ENCODE peak calls at places on chromosomes 16 and 17, in nine cellular contexts. One of them, this sample, is unnamed.

GRCh38 chr17:170130-170654 is 11.3 kb downstream of the DOC2B start:
- DNase-seq in IMR-90: no peak
- DNase-seq in neural progenitor cell: no peak
- DNase-seq in hepatocyte: no peak
- DNase-seq in fibroblast of lung: no peak
- DNase-seq in Karpas-422: no peak
- DNase-seq in A549: no peak
- DNase-seq in PC-3: no peak
- DNase-seq in osteoblast: no peak
- DNase-seq in this sample: no peak

GRCh38 chr16:81752225-81752875 is 26.7 kb upstream of the PLCG2 start:
- DNase-seq in IMR-90: no peak
- DNase-seq in neural progenitor cell: no peak
- DNase-seq in hepatocyte: no peak
- DNase-seq in fibroblast of lung: no peak
- DNase-seq in Karpas-422: peak; percentile 93
- DNase-seq in A549: no peak
- DNase-seq in PC-3: no peak
- DNase-seq in osteoblast: no peak
- DNase-seq in this sample: peak; percentile 29

GRCh38 chr17:77616243-77616731 is 342.2 kb upstream of the TNRC6C start:
- DNase-seq in IMR-90: no peak
- DNase-seq in neural progenitor cell: no peak
- DNase-seq in hepatocyte: no peak
- DNase-seq in fibroblast of lung: no peak
- DNase-seq in Karpas-422: no peak
- DNase-seq in A549: peak; percentile 81
- DNase-seq in PC-3: peak; percentile 80
- DNase-seq in osteoblast: no peak
- DNase-seq in this sample: no peak

GRCh38 chr17:77487677-77488530 is 347.1 kb downstream of the SEC14L1 start:
- DNase-seq in IMR-90: no peak
- DNase-seq in neural progenitor cell: no peak
- DNase-seq in hepatocyte: no peak
- DNase-seq in fibroblast of lung: no peak
- DNase-seq in Karpas-422: no peak
- DNase-seq in A549: no peak
- DNase-seq in PC-3: no peak
- DNase-seq in osteoblast: peak; percentile 76
- DNase-seq in this sample: no peak

GRCh38 chr17:81503619-81504018 is 9.0 kb downstream of the ACTG1 start:
- DNase-seq in IMR-90: no peak
- DNase-seq in neural progenitor cell: no peak
- DNase-seq in hepatocyte: no peak
- DNase-seq in fibroblast of lung: no peak
- DNase-seq in Karpas-422: no peak
- DNase-seq in A549: no peak
- DNase-seq in PC-3: no peak
- DNase-seq in osteoblast: no peak
- DNase-seq in this sample: no peak

GRCh38 chr16:72722552-72722951 is 325.4 kb downstream of the ZFHX3 start:
- DNase-seq in IMR-90: no peak
- DNase-seq in neural progenitor cell: peak; percentile 71
- DNase-seq in hepatocyte: peak; percentile 8
- DNase-seq in fibroblast of lung: no peak
- DNase-seq in Karpas-422: no peak
- DNase-seq in A549: no peak
- DNase-seq in PC-3: no peak
- DNase-seq in osteoblast: no peak
- DNase-seq in this sample: no peak

GRCh38 chr17:61486135-61487120 is 34.2 kb downstream of the TBX4 start:
- DNase-seq in IMR-90: no peak
- DNase-seq in neural progenitor cell: peak; percentile 44
- DNase-seq in hepatocyte: no peak
- DNase-seq in fibroblast of lung: peak; percentile 58
- DNase-seq in Karpas-422: no peak
- DNase-seq in A549: no peak
- DNase-seq in PC-3: no peak
- DNase-seq in osteoblast: no peak
- DNase-seq in this sample: no peak

GRCh38 chr17:48960834-48961515 is 7.4 kb downstream of the GIP start:
- DNase-seq in IMR-90: no peak
- DNase-seq in neural progenitor cell: peak; percentile 36
- DNase-seq in hepatocyte: peak; percentile 49
- DNase-seq in fibroblast of lung: no peak
- DNase-seq in Karpas-422: no peak
- DNase-seq in A549: peak; percentile 69
- DNase-seq in PC-3: no peak
- DNase-seq in osteoblast: no peak
- DNase-seq in this sample: no peak

GRCh38 chr17:44038604-44039007 is 23.8 kb upstream of the TMEM101 start:
- DNase-seq in IMR-90: no peak
- DNase-seq in neural progenitor cell: no peak
- DNase-seq in hepatocyte: peak; percentile 44
- DNase-seq in fibroblast of lung: no peak
- DNase-seq in Karpas-422: no peak
- DNase-seq in A549: no peak
- DNase-seq in PC-3: no peak
- DNase-seq in osteoblast: peak; percentile 19
- DNase-seq in this sample: no peak

GRCh38 chr16:66750279-66751134 is 902 bp downstream of the DYNC1LI2 start:
- DNase-seq in IMR-90: no peak
- DNase-seq in neural progenitor cell: no peak
- DNase-seq in hepatocyte: peak; percentile 11
- DNase-seq in fibroblast of lung: no peak
- DNase-seq in Karpas-422: peak; percentile 49
- DNase-seq in A549: no peak
- DNase-seq in PC-3: no peak
- DNase-seq in osteoblast: peak; percentile 48
- DNase-seq in this sample: no peak

GRCh38 chr17:72334205-72334604 is 213.4 kb downstream of the SOX9 start:
- DNase-seq in IMR-90: peak; percentile 89
- DNase-seq in neural progenitor cell: no peak
- DNase-seq in hepatocyte: no peak
- DNase-seq in fibroblast of lung: peak; percentile 46
- DNase-seq in Karpas-422: no peak
- DNase-seq in A549: peak; percentile 22
- DNase-seq in PC-3: no peak
- DNase-seq in osteoblast: peak; percentile 91
- DNase-seq in this sample: no peak

GRCh38 chr17:58783380-58783779 is 27.7 kb downstream of the PPM1E start:
- DNase-seq in IMR-90: no peak
- DNase-seq in neural progenitor cell: no peak
- DNase-seq in hepatocyte: peak; percentile 7
- DNase-seq in fibroblast of lung: peak; percentile 3
- DNase-seq in Karpas-422: no peak
- DNase-seq in A549: no peak
- DNase-seq in PC-3: peak; percentile 12
- DNase-seq in osteoblast: no peak
- DNase-seq in this sample: no peak

GRCh38 chr17:1762233-1762905 is 509 bp downstream of the SERPINF1 start:
- DNase-seq in IMR-90: peak; percentile 39
- DNase-seq in neural progenitor cell: peak; percentile 52
- DNase-seq in hepatocyte: no peak
- DNase-seq in fibroblast of lung: peak; percentile 79
- DNase-seq in Karpas-422: no peak
- DNase-seq in A549: no peak
- DNase-seq in PC-3: no peak
- DNase-seq in osteoblast: peak; percentile 86
- DNase-seq in this sample: no peak

GRCh38 chr16:13168091-13168572 is 266.7 kb downstream of the SHISA9 start:
- DNase-seq in IMR-90: no peak
- DNase-seq in neural progenitor cell: peak; percentile 55
- DNase-seq in hepatocyte: peak; percentile 15
- DNase-seq in fibroblast of lung: no peak
- DNase-seq in Karpas-422: peak; percentile 41
- DNase-seq in A549: peak; percentile 7
- DNase-seq in PC-3: no peak
- DNase-seq in osteoblast: no peak
- DNase-seq in this sample: no peak

DNA sequence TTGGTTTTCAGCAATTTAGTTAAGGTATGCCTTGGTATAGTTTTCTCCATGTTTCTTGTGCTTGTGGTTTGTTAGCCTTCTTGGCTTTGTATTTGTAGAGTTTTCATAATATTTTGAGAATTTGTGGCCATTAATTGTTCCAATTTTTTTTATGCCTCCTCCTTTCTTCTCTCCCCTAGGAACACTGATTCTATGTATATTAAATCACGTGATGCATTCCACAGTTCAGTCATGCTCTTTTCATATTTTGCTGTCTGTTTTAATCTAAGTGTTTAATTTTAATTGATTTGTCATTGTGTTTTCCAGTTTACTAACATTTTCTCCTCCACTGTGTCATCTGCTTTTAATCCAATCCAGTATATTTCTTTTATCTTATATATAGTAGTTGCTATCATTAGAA is 263.6 kb downstream of the SHISA9 start:
- DNase-seq in IMR-90: no peak
- DNase-seq in neural progenitor cell: no peak
- DNase-seq in hepatocyte: no peak
- DNase-seq in fibroblast of lung: no peak
- DNase-seq in Karpas-422: no peak
- DNase-seq in A549: no peak
- DNase-seq in PC-3: no peak
- DNase-seq in osteoblast: no peak
- DNase-seq in this sample: no peak
- H3K4me2 ChIP-seq in IMR-90: no peak overlapping the region
- H3K4me2 ChIP-seq in neural progenitor cell: no peak overlapping the region
- H3K4me2 ChIP-seq in hepatocyte: no peak overlapping the region
- H3K4me2 ChIP-seq in fibroblast of lung: no peak overlapping the region
- H3K4me2 ChIP-seq in Karpas-422: no peak overlapping the region
- H3K4me2 ChIP-seq in A549: no peak overlapping the region
- H3K4me2 ChIP-seq in PC-3: no peak overlapping the region
- H3K4me2 ChIP-seq in osteoblast: no peak overlapping the region
- H3K4me2 ChIP-seq in this sample: no peak overlapping the region

DNA sequence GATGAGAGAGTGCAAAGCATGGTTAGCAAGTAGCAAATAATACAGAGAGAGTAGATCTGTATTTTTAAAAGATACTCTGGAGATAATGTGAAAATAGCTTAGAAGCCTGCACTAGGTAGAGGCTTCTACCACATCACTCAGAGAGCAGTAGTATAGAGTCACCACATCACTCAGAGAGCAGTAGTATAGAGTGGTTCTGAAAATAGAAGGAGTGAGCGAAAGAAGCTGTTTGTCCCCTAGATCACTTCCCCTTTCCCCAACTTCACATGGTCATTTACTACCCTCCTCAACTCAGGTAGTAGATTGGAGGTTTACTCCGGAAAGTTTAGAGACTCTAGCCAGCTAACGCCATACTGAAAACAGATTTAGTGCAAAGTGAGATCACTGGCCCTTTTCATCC is 17.1 kb downstream of the DGKE start:
- DNase-seq in IMR-90: no peak
- DNase-seq in neural progenitor cell: no peak
- DNase-seq in hepatocyte: no peak
- DNase-seq in fibroblast of lung: no peak
- DNase-seq in Karpas-422: peak; percentile 41
- DNase-seq in A549: no peak
- DNase-seq in PC-3: no peak
- DNase-seq in osteoblast: no peak
- DNase-seq in this sample: no peak
- H3K4me2 ChIP-seq in IMR-90: no peak overlapping the region
- H3K4me2 ChIP-seq in neural progenitor cell: no peak overlapping the region
- H3K4me2 ChIP-seq in hepatocyte: no peak overlapping the region
- H3K4me2 ChIP-seq in fibroblast of lung: no peak overlapping the region
- H3K4me2 ChIP-seq in Karpas-422: no peak overlapping the region
- H3K4me2 ChIP-seq in A549: no peak overlapping the region
- H3K4me2 ChIP-seq in PC-3: no peak overlapping the region
- H3K4me2 ChIP-seq in osteoblast: no peak overlapping the region
- H3K4me2 ChIP-seq in this sample: no peak overlapping the region

GRCh38 chr16:53896711-53897110 is 192.8 kb downstream of the FTO start:
- DNase-seq in IMR-90: no peak
- DNase-seq in neural progenitor cell: no peak
- DNase-seq in hepatocyte: no peak
- DNase-seq in fibroblast of lung: peak; percentile 28
- DNase-seq in Karpas-422: no peak
- DNase-seq in A549: no peak
- DNase-seq in PC-3: no peak
- DNase-seq in osteoblast: no peak
- DNase-seq in this sample: no peak

GRCh38 chr16:53891409-53892139 is 187.6 kb downstream of the FTO start:
- DNase-seq in IMR-90: no peak
- DNase-seq in neural progenitor cell: no peak
- DNase-seq in hepatocyte: no peak
- DNase-seq in fibroblast of lung: no peak
- DNase-seq in Karpas-422: no peak
- DNase-seq in A549: no peak
- DNase-seq in PC-3: no peak
- DNase-seq in osteoblast: no peak
- DNase-seq in this sample: no peak

GRCh38 chr16:53893731-53894435 is 189.9 kb downstream of the FTO start:
- DNase-seq in IMR-90: peak; percentile 91
- DNase-seq in neural progenitor cell: no peak
- DNase-seq in hepatocyte: no peak
- DNase-seq in fibroblast of lung: peak; percentile 78
- DNase-seq in Karpas-422: no peak
- DNase-seq in A549: peak; percentile 31
- DNase-seq in PC-3: peak; percentile 68
- DNase-seq in osteoblast: peak; percentile 78
- DNase-seq in this sample: no peak

GRCh38 chr16:53888222-53888621 is 184.3 kb downstream of the FTO start:
- DNase-seq in IMR-90: no peak
- DNase-seq in neural progenitor cell: no peak
- DNase-seq in hepatocyte: no peak
- DNase-seq in fibroblast of lung: no peak
- DNase-seq in Karpas-422: no peak
- DNase-seq in A549: no peak
- DNase-seq in PC-3: no peak
- DNase-seq in osteoblast: no peak
- DNase-seq in this sample: no peak

GRCh38 chr16:53892155-53892554 is 188.2 kb downstream of the FTO start:
- DNase-seq in IMR-90: peak; percentile 81
- DNase-seq in neural progenitor cell: peak; percentile 68
- DNase-seq in hepatocyte: peak; percentile 76
- DNase-seq in fibroblast of lung: peak; percentile 81
- DNase-seq in Karpas-422: peak; percentile 86
- DNase-seq in A549: peak; percentile 62
- DNase-seq in PC-3: peak; percentile 50
- DNase-seq in osteoblast: peak; percentile 43
- DNase-seq in this sample: peak; percentile 47
- H3K4me2 ChIP-seq in IMR-90: no peak overlapping the region
- H3K4me2 ChIP-seq in neural progenitor cell: no peak overlapping the region
- H3K4me2 ChIP-seq in hepatocyte: peak overlapping the region; percentile 9
- H3K4me2 ChIP-seq in fibroblast of lung: no peak overlapping the region
- H3K4me2 ChIP-seq in Karpas-422: no peak overlapping the region
- H3K4me2 ChIP-seq in A549: peak overlapping the region; percentile 38
- H3K4me2 ChIP-seq in PC-3: no peak overlapping the region
- H3K4me2 ChIP-seq in osteoblast: peak overlapping the region; percentile 63
- H3K4me2 ChIP-seq in this sample: no peak overlapping the region

DNA sequence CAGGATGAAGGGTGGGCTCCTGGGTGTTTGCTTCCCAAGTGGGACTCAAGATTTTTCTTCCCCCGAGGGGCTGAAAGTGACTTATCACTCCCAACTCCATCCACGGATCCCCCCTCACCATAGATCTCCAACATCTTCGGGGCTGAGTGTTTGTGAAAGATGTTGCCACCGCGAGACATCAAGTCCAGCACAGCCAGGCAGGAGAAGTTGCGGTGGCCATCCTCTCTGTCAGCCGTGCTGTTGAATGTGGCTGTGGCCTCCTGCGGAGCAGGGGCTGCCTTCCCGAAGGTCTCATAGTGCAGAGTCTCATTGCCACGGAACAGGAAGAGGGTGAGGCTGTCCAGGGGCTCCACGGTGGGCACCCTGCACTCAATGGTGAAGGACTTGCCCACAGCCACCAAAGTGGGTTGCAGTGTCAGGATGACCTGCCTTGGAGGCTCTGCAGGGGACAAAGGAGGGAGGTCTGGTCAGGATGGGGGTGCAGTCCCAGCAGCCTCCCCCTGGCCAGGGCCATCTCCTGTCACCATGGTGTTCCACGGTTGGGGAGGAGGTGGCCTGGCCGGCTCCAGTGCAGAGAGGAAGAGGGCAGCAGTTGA is 5.5 kb downstream of the PRR29 start:
- DNase-seq in IMR-90: no peak
- DNase-seq in neural progenitor cell: peak; percentile 0
- DNase-seq in hepatocyte: no peak
- DNase-seq in fibroblast of lung: no peak
- DNase-seq in Karpas-422: no peak
- DNase-seq in A549: no peak
- DNase-seq in PC-3: no peak
- DNase-seq in osteoblast: peak; percentile 70
- DNase-seq in this sample: no peak
- H3K4me2 ChIP-seq in IMR-90: no peak overlapping the region
- H3K4me2 ChIP-seq in neural progenitor cell: no peak overlapping the region
- H3K4me2 ChIP-seq in hepatocyte: no peak overlapping the region
- H3K4me2 ChIP-seq in fibroblast of lung: no peak overlapping the region
- H3K4me2 ChIP-seq in Karpas-422: no peak overlapping the region
- H3K4me2 ChIP-seq in A549: no peak overlapping the region
- H3K4me2 ChIP-seq in PC-3: no peak overlapping the region
- H3K4me2 ChIP-seq in osteoblast: no peak overlapping the region
- H3K4me2 ChIP-seq in this sample: no peak overlapping the region